ENCODE peak calls at places on chromosomes 1 and 21, in five cellular contexts. V is IMR-90, U is ovary, Y is fibroblast of pulmonary artery, H is NB4. O is an unnamed sample.

GRCh38 chr1:76023669-76024407 is 50.7 kb upstream of the ST6GALNAC3 start:
- DNase-seq in U (no peak), V (peak; percentile 11), Y (no peak), H (no peak), O (no peak)

GRCh38 chr1:224637510-224637909 is 21.4 kb downstream of the CNIH3 start:
- DNase-seq in H (no peak), U (no peak), V (peak; percentile 95), Y (peak; percentile 75), O (peak; percentile 84)

GRCh38 chr1:61853545-61853944 is 111.3 kb downstream of the PATJ start:
- DNase-seq in H (peak; percentile 13), Y (peak; percentile 55), V (peak; percentile 22), U (no peak), O (peak; percentile 66)

GRCh38 chr1:24555591-24556413 is at the start of gene NCMAP:
- DNase-seq in H (no peak), Y (no peak), U (no peak), V (no peak), O (no peak)

GRCh38 chr1:60950431-60951068 is 131.8 kb upstream of the NFIA start:
- DNase-seq in V (no peak), U (no peak), Y (no peak), H (no peak), O (no peak)

GRCh38 chr1:47681735-47682134 is 243.9 kb downstream of the FOXD2 start:
- DNase-seq in H (no peak), V (no peak), Y (no peak), U (no peak), O (no peak)

GRCh38 chr1:153567621-153568366 is 2.1 kb upstream of the S100A2 start:
- DNase-seq in Y (no peak), V (peak; percentile 71), H (no peak), U (no peak), O (peak; percentile 29)

GRCh38 chr1:218521414-218522169 is 176.5 kb downstream of the TGFB2 start:
- DNase-seq in U (peak; percentile 36), Y (no peak), H (peak; percentile 63), V (peak; percentile 21), O (peak; percentile 53)

GRCh38 chr1:153540394-153541361 is at the start of gene S100A5:
- DNase-seq in V (peak; percentile 55), U (no peak), H (peak; percentile 87), Y (no peak), O (peak; percentile 51)

GRCh38 chr1:43669878-43670277 is 19.9 kb downstream of the KDM4A start:
- DNase-seq in V (no peak), Y (no peak), H (no peak), U (no peak), O (no peak)

GRCh38 chr1:23369335-23370013 is at the start of gene ZNF436:
- DNase-seq in H (peak; percentile 86), V (peak; percentile 83), U (peak; percentile 94), Y (peak; percentile 95), O (peak; percentile 96)

GRCh38 chr1:201183728-201184127 is 6.9 kb upstream of the IGFN1 start:
- DNase-seq in U (no peak), H (no peak), Y (no peak), V (no peak), O (no peak)

GRCh38 chr1:198560093-198560638 is 19.7 kb upstream of the ATP6V1G3 start:
- DNase-seq in H (no peak), Y (peak; percentile 73), V (no peak), U (no peak), O (peak; percentile 22)

GRCh38 chr1:21090460-21090859 is 86.2 kb downstream of the EIF4G3 start:
- DNase-seq in U (no peak), Y (no peak), V (no peak), H (no peak), O (no peak)

GRCh38 chr1:3691421-3692204 is 39.3 kb downstream of the TP73 start:
- DNase-seq in H (peak; percentile 56), U (no peak), V (no peak), Y (no peak), O (no peak)

GRCh38 chr1:228308085-228308601 is 98.5 kb downstream of the TRIM11 start:
- DNase-seq in U (no peak), H (no peak), V (no peak), Y (no peak), O (no peak)

GRCh38 chr1:211736351-211736915 is 61.0 kb upstream of the NEK2 start:
- DNase-seq in U (peak; percentile 41), H (no peak), V (no peak), Y (no peak), O (peak; percentile 74)

GRCh38 chr1:184882649-184883303 is 91.5 kb downstream of the NIBAN1 start:
- DNase-seq in V (no peak), Y (peak; percentile 51), U (no peak), H (no peak), O (no peak)

GRCh38 chr1:224203243-224204016 is 20.4 kb downstream of the DEGS1 start:
- DNase-seq in U (no peak), H (peak; percentile 62), Y (peak; percentile 29), V (peak; percentile 83), O (peak; percentile 67)

GRCh38 chr1:27430903-27431653 is 38.7 kb downstream of the GPR3 start:
- DNase-seq in V (peak; percentile 15), U (no peak), Y (peak; percentile 38), H (peak; percentile 64), O (peak; percentile 49)

GRCh38 chr1:66752000-66752592 is at the start of gene DYNLT5:
- DNase-seq in Y (peak; percentile 68), U (peak; percentile 19), H (peak; percentile 12), V (peak; percentile 43), O (peak; percentile 31)

GRCh38 chr21:42117229-42118048 is 46.3 kb downstream of the UMODL1 start:
- DNase-seq in H (peak; percentile 78), V (peak; percentile 81), Y (peak; percentile 82), U (peak; percentile 74), O (peak; percentile 87)

GRCh38 chr1:207903767-207904166 is 7.2 kb downstream of the CD34 start:
- DNase-seq in H (peak; percentile 60), U (no peak), Y (peak; percentile 50), V (no peak), O (no peak)

GRCh38 chr1:64834734-64835133 is 89.9 kb downstream of the RAVER2 start:
- DNase-seq in H (no peak), Y (peak; percentile 58), U (no peak), V (peak; percentile 79), O (peak; percentile 58)

GRCh38 chr1:153354515-153355193 is 3.0 kb upstream of the S100A9 start:
- DNase-seq in H (no peak), U (no peak), Y (no peak), V (no peak), O (no peak)

GRCh38 chr1:192766009-192766625 is 42.7 kb upstream of the RGS2 start:
- DNase-seq in V (peak; percentile 37), Y (peak; percentile 31), U (no peak), H (no peak), O (peak; percentile 27)

GRCh38 chr1:7808253-7808844 is 24.3 kb downstream of the PER3 start:
- DNase-seq in Y (peak; percentile 61), V (peak; percentile 40), U (no peak), H (peak; percentile 55), O (peak; percentile 60)

GRCh38 chr1:159943908-159944622 is 1.3 kb downstream of the IGSF9 start:
- DNase-seq in H (no peak), Y (no peak), U (no peak), V (no peak), O (no peak)

GRCh38 chr1:212606734-212607205 is 1.8 kb upstream of the ATF3 start:
- DNase-seq in V (no peak), Y (no peak), U (peak; percentile 56), H (no peak), O (no peak)

GRCh38 chr1:154329152-154329521 is 3.8 kb downstream of the ATP8B2 start:
- DNase-seq in U (no peak), V (no peak), H (peak; percentile 22), Y (no peak), O (peak; percentile 27)

GRCh38 chr1:59367269-59368006 is 70.5 kb downstream of the FGGY start:
- DNase-seq in V (peak; percentile 94), H (peak; percentile 77), U (peak; percentile 84), Y (peak; percentile 97), O (peak; percentile 97)

GRCh38 chr1:155184835-155185782 is 11.5 kb downstream of the TRIM46 start:
- DNase-seq in U (peak; percentile 23), Y (no peak), V (no peak), H (peak; percentile 52), O (no peak)

GRCh38 chr1:158002630-158003408 is 9.4 kb downstream of the KIRREL1 start:
- DNase-seq in H (no peak), V (peak; percentile 61), U (no peak), Y (peak; percentile 62), O (no peak)

GRCh38 chr21:34340062-34340461 is 23.7 kb upstream of the KCNE2 start:
- DNase-seq in U (no peak), H (no peak), V (no peak), Y (no peak), O (no peak)

GRCh38 chr21:18142639-18143038 is 102.0 kb upstream of the CHODL start:
- DNase-seq in V (no peak), Y (no peak), U (no peak), H (no peak), O (no peak)

GRCh38 chr21:44485254-44485793 is 30.0 kb downstream of the LRRC3 start:
- DNase-seq in Y (no peak), U (no peak), V (peak; percentile 8), H (no peak), O (peak; percentile 50)
- TF ChIP-seq CTCF in Y (no peak), U (no peak), V (peak; percentile 34), H (no peak), O (peak; percentile 53)

DNA sequence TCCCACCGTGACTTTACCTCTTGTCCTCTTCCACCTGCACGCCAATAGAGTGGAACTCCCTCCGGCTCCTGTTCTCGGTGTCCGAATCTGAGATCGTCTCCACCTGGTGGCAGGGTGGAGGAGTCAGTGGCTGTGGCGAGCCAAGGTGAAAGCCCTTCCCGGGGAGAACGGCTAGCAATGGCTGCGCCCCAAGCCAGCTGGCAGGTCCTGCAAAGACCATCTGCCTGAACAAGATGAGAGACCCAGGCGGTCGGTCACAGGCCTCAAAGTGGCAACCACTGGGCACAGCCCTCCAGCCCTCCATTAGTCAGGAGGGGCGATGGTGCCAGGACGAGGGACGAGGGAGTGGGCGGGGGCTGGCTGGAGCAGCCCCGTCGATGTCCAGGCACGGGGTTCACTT is 25.4 kb upstream of the SMIM12 start:
- DNase-seq in V (no peak), U (no peak), Y (no peak), H (no peak), O (no peak)
- H3K4me3 ChIP-seq in V (no peak overlapping the region), U (no peak overlapping the region), Y (no peak overlapping the region), H (no peak overlapping the region), O (no peak overlapping the region)

GRCh38 chr1:115506523-115507255 is 135.1 kb upstream of the VANGL1 start:
- DNase-seq in H (no peak), U (no peak), V (no peak), Y (no peak), O (no peak)

GRCh38 chr1:115505157-115505571 is 136.6 kb upstream of the VANGL1 start:
- DNase-seq in U (no peak), H (no peak), V (peak; percentile 21), Y (no peak), O (peak; percentile 85)

GRCh38 chr1:115501476-115501875 is 140.3 kb upstream of the VANGL1 start:
- DNase-seq in V (peak; percentile 18), H (no peak), Y (no peak), U (no peak), O (no peak)

GRCh38 chr1:115507916-115508315 is 133.9 kb upstream of the VANGL1 start:
- DNase-seq in H (no peak), U (no peak), V (no peak), Y (peak; percentile 60), O (peak; percentile 83)

GRCh38 chr1:115507256-115507589 is 134.5 kb upstream of the VANGL1 start:
- DNase-seq in H (peak; percentile 27), U (peak; percentile 38), V (peak; percentile 63), Y (peak; percentile 68), O (peak; percentile 69)
- TF ChIP-seq CTCF in H (peak; percentile 37), U (peak; percentile 16), V (peak; percentile 57), Y (peak; percentile 70), O (peak; percentile 58)

GRCh38 chr1:151455966-151456365 is 3.3 kb downstream of the POGZ start:
- DNase-seq in H (no peak), Y (peak; percentile 38), U (no peak), V (no peak), O (no peak)
- H3K4me3 ChIP-seq in H (no peak overlapping the region), Y (no peak overlapping the region), U (no peak overlapping the region), V (no peak overlapping the region), O (no peak overlapping the region)